ENCODE peak calls at places on chromosomes 5 and 9, in nine cellular contexts. P, Q, F, W, B, V, S, X and Z are unnamed samples.
A peak's percentile ranks its signal among the peaks of the same experiment; 100 is the strongest.

GRCh38 chr5:150763023-150763793 is 4.4 kb upstream of the DCTN4 start:
- DNase-seq in P (peak; percentile 77), Q (peak; percentile 86), F (no peak), W (peak; percentile 98), B (peak; percentile 96), V (peak; percentile 83), S (no peak), X (no peak), Z (no peak)

GRCh38 chr5:77990020-77990419 is 213.9 kb upstream of the TBCA start:
- DNase-seq in P (no peak), Q (no peak), F (no peak), W (no peak), B (no peak), V (no peak), S (no peak), X (no peak), Z (peak; percentile 26)

GRCh38 chr5:119439140-119439625 is 13.1 kb upstream of the HSD17B4 start:
- DNase-seq in P (no peak), Q (no peak), F (peak; percentile 11), W (peak; percentile 22), B (no peak), V (no peak), S (peak; percentile 65), X (no peak), Z (no peak)

GRCh38 chr9:109278848-109279247 is 42.0 kb downstream of the EPB41L4B start:
- DNase-seq in P (no peak), Q (no peak), F (no peak), W (no peak), B (no peak), V (no peak), S (no peak), X (no peak), Z (no peak)

GRCh38 chr9:125241863-125242739 is 958 bp upstream of the HSPA5 start:
- DNase-seq in P (no peak), Q (no peak), F (no peak), W (no peak), B (peak; percentile 51), V (peak; percentile 54), S (peak; percentile 69), X (no peak), Z (no peak)

GRCh38 chr5:175465282-175465681 is 13.1 kb upstream of the SFXN1 start:
- DNase-seq in P (no peak), Q (no peak), F (no peak), W (no peak), B (no peak), V (no peak), S (no peak), X (no peak), Z (no peak)

GRCh38 chr5:54743997-54744788 is 226.6 kb downstream of the SNX18 start:
- DNase-seq in P (peak; percentile 48), Q (peak; percentile 99), F (peak; percentile 40), W (peak; percentile 94), B (peak; percentile 94), V (peak; percentile 92), S (peak; percentile 35), X (peak; percentile 77), Z (no peak)

GRCh38 chr5:151150484-151151262 is 6.9 kb downstream of the ANXA6 start:
- DNase-seq in P (no peak), Q (peak; percentile 21), F (peak; percentile 75), W (no peak), B (peak; percentile 60), V (peak; percentile 79), S (peak; percentile 45), X (peak; percentile 80), Z (peak; percentile 37)

GRCh38 chr9:84343111-84343521 is 2.6 kb upstream of the SLC28A3 start:
- DNase-seq in P (no peak), Q (peak; percentile 83), F (no peak), W (peak; percentile 63), B (peak; percentile 89), V (no peak), S (no peak), X (no peak), Z (no peak)

GRCh38 chr9:124697326-124698200 is 73.5 kb downstream of the NR6A1 start:
- DNase-seq in P (no peak), Q (peak; percentile 86), F (no peak), W (peak; percentile 60), B (peak; percentile 69), V (peak; percentile 11), S (no peak), X (no peak), Z (no peak)

GRCh38 chr5:2302169-2302568 is 419.4 kb upstream of the IRX4 start:
- DNase-seq in P (no peak), Q (no peak), F (no peak), W (no peak), B (no peak), V (no peak), S (no peak), X (no peak), Z (no peak)

GRCh38 chr5:177447611-177448243 is 1.1 kb downstream of the PRR7 start:
- DNase-seq in P (no peak), Q (peak; percentile 73), F (no peak), W (peak; percentile 49), B (peak; percentile 83), V (peak; percentile 90), S (no peak), X (peak; percentile 64), Z (peak; percentile 50)

GRCh38 chr9:35353731-35354365 is 136.1 kb upstream of the RUSC2 start:
- DNase-seq in P (no peak), Q (no peak), F (no peak), W (no peak), B (no peak), V (peak; percentile 64), S (no peak), X (no peak), Z (no peak)

GRCh38 chr9:35355954-35356353 is 134.0 kb upstream of the RUSC2 start:
- DNase-seq in P (no peak), Q (no peak), F (no peak), W (no peak), B (no peak), V (no peak), S (no peak), X (no peak), Z (no peak)

GRCh38 chr9:35357826-35358225 is 132.1 kb upstream of the RUSC2 start:
- DNase-seq in P (no peak), Q (no peak), F (no peak), W (no peak), B (no peak), V (no peak), S (no peak), X (no peak), Z (no peak)

GRCh38 chr9:35357116-35357515 is 132.8 kb upstream of the RUSC2 start:
- DNase-seq in P (no peak), Q (no peak), F (no peak), W (no peak), B (no peak), V (peak; percentile 52), S (no peak), X (no peak), Z (no peak)
- TF ChIP-seq CTCF in P (no peak), Q (no peak), F (no peak), W (no peak), B (no peak), V (no peak), S (no peak), X (no peak), Z (no peak)

DNA sequence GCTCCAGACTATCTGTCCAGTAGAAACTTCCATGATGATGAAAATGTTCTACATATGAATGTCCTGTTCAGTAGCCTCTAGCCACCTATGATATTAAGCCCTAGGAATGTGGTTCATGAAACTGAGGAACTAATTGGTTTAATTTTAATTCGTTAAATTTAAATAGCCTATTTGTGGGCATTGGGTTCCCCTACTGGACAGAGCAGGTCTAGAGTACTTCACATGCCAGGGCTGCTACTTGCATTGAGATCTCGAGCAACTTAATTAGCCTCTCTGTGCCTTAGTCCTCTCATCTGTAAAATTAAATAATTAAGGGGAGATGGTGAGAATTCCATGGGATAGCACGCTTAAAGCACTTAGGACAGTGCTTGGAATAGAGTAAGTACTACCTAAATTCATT is 160.0 kb downstream of the PAPPA start:
- DNase-seq in P (no peak), Q (no peak), F (no peak), W (peak; percentile 3), B (peak; percentile 31), V (peak; percentile 68), S (no peak), X (no peak), Z (no peak)
- TF ChIP-seq CTCF in P (peak; percentile 9), Q (peak; percentile 26), F (no peak), W (no peak), B (peak; percentile 31), V (no peak), S (no peak), X (no peak), Z (no peak)

GRCh38 chr5:107455111-107455544 is 215.6 kb downstream of the EFNA5 start:
- DNase-seq in P (no peak), Q (peak; percentile 62), F (no peak), W (peak; percentile 64), B (peak; percentile 47), V (peak; percentile 57), S (no peak), X (no peak), Z (peak; percentile 4)

GRCh38 chr5:107456281-107456715 is 214.4 kb downstream of the EFNA5 start:
- DNase-seq in P (peak; percentile 50), Q (no peak), F (no peak), W (peak; percentile 92), B (no peak), V (peak; percentile 31), S (no peak), X (no peak), Z (no peak)

GRCh38 chr5:107457881-107458280 is 212.9 kb downstream of the EFNA5 start:
- DNase-seq in P (no peak), Q (no peak), F (no peak), W (no peak), B (no peak), V (no peak), S (no peak), X (no peak), Z (no peak)

GRCh38 chr5:107458322-107458721 is 212.4 kb downstream of the EFNA5 start:
- DNase-seq in P (no peak), Q (no peak), F (no peak), W (no peak), B (no peak), V (no peak), S (no peak), X (no peak), Z (no peak)

GRCh38 chr5:107457138-107457537 is 213.6 kb downstream of the EFNA5 start:
- DNase-seq in P (no peak), Q (no peak), F (no peak), W (peak; percentile 39), B (no peak), V (no peak), S (no peak), X (no peak), Z (no peak)
- TF ChIP-seq CTCF in P (no peak), Q (no peak), F (no peak), W (no peak), B (no peak), V (no peak), S (no peak), X (no peak), Z (no peak)

GRCh38 chr9:132697230-132697629 is 27.0 kb downstream of the GTF3C4 start:
- DNase-seq in P (no peak), Q (no peak), F (no peak), W (no peak), B (no peak), V (no peak), S (no peak), X (no peak), Z (no peak)

GRCh38 chr9:132698989-132699388 is 28.7 kb downstream of the GTF3C4 start:
- DNase-seq in P (no peak), Q (no peak), F (no peak), W (no peak), B (peak; percentile 69), V (peak; percentile 34), S (no peak), X (no peak), Z (no peak)

GRCh38 chr9:132699926-132700325 is 29.7 kb downstream of the GTF3C4 start:
- DNase-seq in P (no peak), Q (no peak), F (no peak), W (no peak), B (no peak), V (peak; percentile 33), S (no peak), X (no peak), Z (no peak)

GRCh38 chr9:132694144-132694543 is 23.9 kb downstream of the GTF3C4 start:
- DNase-seq in P (no peak), Q (peak; percentile 24), F (no peak), W (peak; percentile 52), B (peak; percentile 11), V (peak; percentile 49), S (no peak), X (no peak), Z (no peak)
- TF ChIP-seq CTCF in P (peak; percentile 27), Q (no peak), F (peak; percentile 14), W (peak; percentile 30), B (peak; percentile 31), V (no peak), S (no peak), X (no peak), Z (no peak)